ENCODE peak calls at places on chromosome 6, in seven cellular contexts. T is mesenchymal stem cell; W is ascending aorta; L is AG04450; S is IMR-90; E is CD8-positive, alpha-beta memory T cell; G is tibial nerve. Z is an unnamed sample.

GRCh38 chr6:7770601-7771000 is 44.7 kb downstream of the BMP6 start:
- DNase-seq in L (no peak), W (no peak), E (no peak), T (no peak), S (no peak), G (no peak), Z (no peak)

GRCh38 chr6:64409948-64410347 is 774.3 kb downstream of the PHF3 start:
- DNase-seq in T (no peak), L (no peak), G (no peak), E (no peak), S (no peak), W (no peak), Z (no peak)

GRCh38 chr6:72621243-72622093 is at the start of gene KCNQ5:
- DNase-seq in S (no peak), E (peak; percentile 1), L (no peak), W (no peak), T (peak; percentile 28), G (no peak), Z (no peak)

GRCh38 chr6:168494726-168495125 is 53.7 kb downstream of the SMOC2 start:
- DNase-seq in W (no peak), L (no peak), S (no peak), E (no peak), T (no peak), G (no peak), Z (no peak)

GRCh38 chr6:26065952-26066380 is 21.3 kb upstream of the HFE start:
- DNase-seq in T (peak; percentile 86), S (peak; percentile 82), W (peak; percentile 78), E (peak; percentile 32), L (peak; percentile 62), G (no peak), Z (no peak)

GRCh38 chr6:5997420-5998093 is 9.2 kb downstream of the NRN1 start:
- DNase-seq in T (no peak), E (no peak), G (no peak), W (no peak), L (no peak), S (no peak), Z (no peak)

GRCh38 chr6:13763740-13764381 is 50.5 kb downstream of the MCUR1 start:
- DNase-seq in S (no peak), E (no peak), W (no peak), T (no peak), G (no peak), L (no peak), Z (no peak)

GRCh38 chr6:6978731-6979130 is 129.0 kb upstream of the RREB1 start:
- DNase-seq in S (no peak), L (no peak), G (no peak), W (no peak), E (no peak), T (no peak), Z (no peak)

DNA sequence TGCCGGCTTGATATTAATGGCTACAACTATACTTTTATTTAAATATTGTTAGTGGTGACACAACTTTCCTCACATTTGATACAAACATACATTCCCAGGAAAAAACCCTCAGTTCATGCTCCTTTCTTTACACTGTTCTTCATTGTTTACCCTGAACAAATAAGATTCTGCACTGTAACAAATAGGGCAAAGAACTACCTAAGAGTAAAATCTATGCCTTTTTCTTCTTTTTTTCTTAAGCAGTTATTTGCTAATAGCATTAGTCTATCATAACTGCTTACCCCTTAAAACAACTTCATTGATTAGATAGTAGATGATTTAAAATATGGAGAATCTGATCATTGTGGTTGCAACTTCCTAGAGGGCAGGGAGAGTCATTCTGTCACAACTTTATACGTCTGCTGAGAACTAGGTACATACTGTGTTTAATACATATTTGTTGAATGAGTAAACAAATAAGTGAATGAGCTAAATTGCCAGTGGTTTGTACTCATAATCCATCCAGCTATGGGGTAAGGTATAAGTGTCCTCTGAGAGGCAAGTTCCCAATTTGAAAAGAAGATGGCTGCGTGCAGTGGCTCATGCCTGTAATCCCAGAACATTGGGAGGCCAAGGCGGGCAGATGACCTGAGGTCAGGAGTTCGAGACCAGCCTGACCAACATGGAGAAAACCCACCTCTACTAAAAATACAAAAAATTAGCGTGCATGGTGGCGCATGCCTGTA is 161.0 kb downstream of the CDK19 start:
- DNase-seq in L (no peak), G (no peak), T (peak; percentile 15), E (no peak), S (peak; percentile 25), W (no peak), Z (peak; percentile 33)
- H3K27ac ChIP-seq in L (no peak overlapping the region), G (no peak overlapping the region), T (no peak overlapping the region), E (no peak overlapping the region), S (no peak overlapping the region), W (no peak overlapping the region), Z (no peak overlapping the region)

DNA sequence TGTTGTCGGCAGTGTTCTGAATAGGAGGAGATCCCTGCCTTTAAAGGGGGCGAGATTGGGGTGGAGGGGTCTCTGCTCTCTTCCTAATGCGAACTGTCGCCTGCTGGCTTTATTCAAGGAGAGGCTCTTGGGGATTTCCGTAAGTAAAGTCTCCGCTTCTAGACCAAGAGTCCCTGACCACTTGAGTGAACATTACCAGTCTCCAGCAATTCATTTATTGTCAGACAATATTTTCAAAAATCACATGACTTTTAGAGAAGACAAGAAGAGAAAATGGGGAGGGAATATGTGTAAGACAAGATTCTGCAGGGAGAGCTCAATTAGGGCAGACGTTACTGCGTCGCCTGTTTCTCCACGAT is 21.2 kb downstream of the POM121L2 start:
- DNase-seq in W (no peak), G (no peak), E (no peak), S (no peak), L (no peak), T (no peak), Z (no peak)
- H3K9me3 ChIP-seq in W (no peaks in the 10 kb centered on the region), G (no peaks in the 10 kb centered on the region), E (peaks cover 6% of the 10 kb centered on the region), S (no peaks in the 10 kb centered on the region), L (no peaks in the 10 kb centered on the region), T (no peaks in the 10 kb centered on the region), Z (no peaks in the 10 kb centered on the region)

GRCh38 chr6:137488736-137489409 is 5.3 kb downstream of the OLIG3 start:
- DNase-seq in W (no peak), G (no peak), E (no peak), L (no peak), T (no peak), S (no peak), Z (no peak)
- H3K27me3 ChIP-seq in W (peaks cover 19% of the 10 kb centered on the region), G (peaks cover 98% of the 10 kb centered on the region), E (peaks cover 79% of the 10 kb centered on the region), L (peaks cover 84% of the 10 kb centered on the region), T (peaks cover 90% of the 10 kb centered on the region), S (peaks cover 82% of the 10 kb centered on the region), Z (peaks cover 20% of the 10 kb centered on the region)

GRCh38 chr6:110357298-110357695 is 852 bp downstream of the METTL24 start:
- DNase-seq in W (no peak), L (no peak), E (no peak), G (no peak), S (no peak), T (no peak), Z (no peak)

GRCh38 chr6:110355031-110355430 is 3.1 kb downstream of the METTL24 start:
- DNase-seq in G (no peak), T (no peak), S (no peak), L (no peak), E (no peak), W (no peak), Z (no peak)

GRCh38 chr6:110356778-110357177 is 1.4 kb downstream of the METTL24 start:
- DNase-seq in W (no peak), L (no peak), S (no peak), E (no peak), G (no peak), T (no peak), Z (no peak)

GRCh38 chr6:110357696-110358535 is at the start of gene METTL24:
- DNase-seq in W (no peak), G (no peak), E (no peak), S (no peak), L (no peak), T (peak; percentile 31), Z (no peak)

DNA sequence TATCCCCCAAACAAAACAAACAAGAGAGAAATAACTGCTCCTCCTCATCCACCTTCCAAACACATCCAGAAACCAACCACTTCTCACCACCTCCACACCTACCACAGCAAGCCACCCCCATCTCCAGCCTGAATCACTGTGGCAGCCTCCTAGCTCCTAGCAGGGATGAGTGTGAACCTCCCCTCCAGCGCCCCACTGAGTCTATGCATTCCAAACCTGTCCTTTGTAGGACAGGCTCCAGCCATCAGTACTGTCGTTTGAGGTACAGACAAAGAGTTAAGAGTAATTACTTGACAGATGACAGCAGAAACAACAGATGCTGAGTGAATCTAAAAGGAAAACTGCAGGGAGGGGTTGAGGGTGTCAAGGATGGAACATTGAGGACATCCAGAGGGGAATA is 2.4 kb downstream of the METTL24 start:
- DNase-seq in E (no peak), S (no peak), T (no peak), W (no peak), G (no peak), L (no peak), Z (no peak)
- H3K27ac ChIP-seq in E (no peak overlapping the region), S (no peak overlapping the region), T (no peak overlapping the region), W (peak overlapping the region; percentile 96), G (no peak overlapping the region), L (no peak overlapping the region), Z (no peak overlapping the region)

GRCh38 chr6:28775052-28775376 is 148.8 kb downstream of the TRIM27 start:
- DNase-seq in L (no peak), E (no peak), T (no peak), S (no peak), G (no peak), W (no peak), Z (no peak)
- H3K9me3 ChIP-seq in L (peaks cover under 1% of the 10 kb centered on the region), E (no peaks in the 10 kb centered on the region), T (no peaks in the 10 kb centered on the region), S (no peaks in the 10 kb centered on the region), G (no peaks in the 10 kb centered on the region), W (no peaks in the 10 kb centered on the region), Z (no peaks in the 10 kb centered on the region)